ENCODE peak calls at places on chromosomes 2 and 18, in seven cellular contexts. D, L, V, C, Y, G and U are unnamed samples.

GRCh38 chr2:149595069-149595963 is 7.7 kb upstream of the MMADHC start:
- DNase-seq in D (no peak), L (no peak), V (no peak), C (no peak), Y (no peak), G (no peak), U (peak; percentile 43)

GRCh38 chr18:6547476-6547875 is 132.8 kb upstream of the L3MBTL4 start:
- DNase-seq in D (no peak), L (no peak), V (no peak), C (no peak), Y (no peak), G (no peak), U (no peak)

GRCh38 chr2:195563857-195564512 is 93.0 kb upstream of the SLC39A10 start:
- DNase-seq in D (no peak), L (no peak), V (no peak), C (no peak), Y (no peak), G (no peak), U (no peak)

GRCh38 chr2:57882895-57883515 is 163.6 kb upstream of the VRK2 start:
- DNase-seq in D (peak; percentile 33), L (no peak), V (no peak), C (no peak), Y (no peak), G (no peak), U (no peak)

GRCh38 chr2:220296174-220296573 is 668.7 kb downstream of the SLC4A3 start:
- DNase-seq in D (no peak), L (no peak), V (no peak), C (no peak), Y (no peak), G (no peak), U (no peak)

GRCh38 chr2:70528921-70529320 is 24.7 kb downstream of the TGFA start:
- DNase-seq in D (no peak), L (no peak), V (no peak), C (no peak), Y (no peak), G (no peak), U (no peak)

GRCh38 chr2:10228611-10229365 is 73.9 kb upstream of the HPCAL1 start:
- DNase-seq in D (no peak), L (no peak), V (no peak), C (no peak), Y (no peak), G (peak; percentile 39), U (no peak)

GRCh38 chr2:96664366-96664765 is 21.8 kb downstream of the FER1L5 start:
- DNase-seq in D (no peak), L (no peak), V (no peak), C (no peak), Y (no peak), G (no peak), U (no peak)

GRCh38 chr2:138475394-138475793 is 26.2 kb upstream of the SPOPL start:
- DNase-seq in D (no peak), L (no peak), V (no peak), C (no peak), Y (peak; percentile 53), G (peak; percentile 77), U (peak; percentile 68)

GRCh38 chr2:241810304-241811208 is 1.6 kb downstream of the NEU4 start:
- DNase-seq in D (no peak), L (peak; percentile 47), V (no peak), C (no peak), Y (no peak), G (no peak), U (no peak)

GRCh38 chr2:128640847-128641360 is 322.2 kb upstream of the HS6ST1 start:
- DNase-seq in D (no peak), L (peak; percentile 26), V (no peak), C (no peak), Y (no peak), G (no peak), U (no peak)

GRCh38 chr2:28528206-28528605 is 32.3 kb downstream of the PLB1 start:
- DNase-seq in D (no peak), L (no peak), V (no peak), C (no peak), Y (no peak), G (no peak), U (no peak)

GRCh38 chr18:45957100-45957499 is 10.0 kb downstream of the EPG5 start:
- DNase-seq in D (no peak), L (no peak), V (no peak), C (no peak), Y (no peak), G (no peak), U (no peak)

GRCh38 chr2:218839893-218840292 is 8.3 kb upstream of the PRKAG3 start:
- DNase-seq in D (no peak), L (no peak), V (no peak), C (no peak), Y (no peak), G (no peak), U (no peak)

GRCh38 chr18:61582205-61582710 is 249.0 kb downstream of the CDH20 start:
- DNase-seq in D (no peak), L (no peak), V (no peak), C (no peak), Y (no peak), G (no peak), U (no peak)

GRCh38 chr18:62331581-62332436 is 6.7 kb downstream of the TNFRSF11A start:
- DNase-seq in D (no peak), L (peak; percentile 30), V (no peak), C (no peak), Y (no peak), G (no peak), U (peak; percentile 96)

GRCh38 chr2:244547-244946 is 19.3 kb downstream of the SH3YL1 start:
- DNase-seq in D (no peak), L (no peak), V (no peak), C (no peak), Y (no peak), G (no peak), U (no peak)

DNA sequence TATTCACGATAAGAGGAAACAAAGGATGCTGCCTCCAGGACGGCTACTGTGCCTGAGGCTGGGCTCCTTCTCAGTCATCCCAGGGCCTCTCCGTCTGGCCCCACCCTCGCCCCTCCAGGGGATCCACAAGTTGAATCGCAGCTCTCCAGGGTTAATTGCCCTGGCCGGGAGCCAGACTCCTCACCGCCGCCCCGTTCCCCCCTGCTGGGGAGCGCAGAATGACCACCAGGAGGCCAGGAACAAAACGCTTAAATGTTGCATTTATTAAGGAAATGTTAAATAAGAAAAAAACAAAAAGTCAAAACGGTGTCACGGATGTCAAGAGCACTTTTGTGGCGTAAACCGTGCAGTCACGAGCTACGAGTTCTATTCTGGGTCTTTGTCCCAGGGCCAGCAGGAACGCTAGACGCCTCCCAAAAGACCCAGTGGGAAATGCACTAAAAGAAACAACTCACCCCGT is 1.4 kb downstream of the RPRM start:
- DNase-seq in D (no peak), L (peak; percentile 72), V (no peak), C (no peak), Y (no peak), G (no peak), U (no peak)
- TF ChIP-seq MAX in D (no peak), L (no peak), V (no peak), C (no peak), Y (no peak), G (no peak), U (no peak)

GRCh38 chr2:166011660-166012059 is 58.1 kb upstream of the TTC21B start:
- DNase-seq in D (no peak), L (no peak), V (no peak), C (no peak), Y (no peak), G (no peak), U (no peak)
- H3K27ac ChIP-seq in D (no peak overlapping the region), L (no peak overlapping the region), V (no peak overlapping the region), C (no peak overlapping the region), Y (no peak overlapping the region), G (no peak overlapping the region), U (no peak overlapping the region)

DNA sequence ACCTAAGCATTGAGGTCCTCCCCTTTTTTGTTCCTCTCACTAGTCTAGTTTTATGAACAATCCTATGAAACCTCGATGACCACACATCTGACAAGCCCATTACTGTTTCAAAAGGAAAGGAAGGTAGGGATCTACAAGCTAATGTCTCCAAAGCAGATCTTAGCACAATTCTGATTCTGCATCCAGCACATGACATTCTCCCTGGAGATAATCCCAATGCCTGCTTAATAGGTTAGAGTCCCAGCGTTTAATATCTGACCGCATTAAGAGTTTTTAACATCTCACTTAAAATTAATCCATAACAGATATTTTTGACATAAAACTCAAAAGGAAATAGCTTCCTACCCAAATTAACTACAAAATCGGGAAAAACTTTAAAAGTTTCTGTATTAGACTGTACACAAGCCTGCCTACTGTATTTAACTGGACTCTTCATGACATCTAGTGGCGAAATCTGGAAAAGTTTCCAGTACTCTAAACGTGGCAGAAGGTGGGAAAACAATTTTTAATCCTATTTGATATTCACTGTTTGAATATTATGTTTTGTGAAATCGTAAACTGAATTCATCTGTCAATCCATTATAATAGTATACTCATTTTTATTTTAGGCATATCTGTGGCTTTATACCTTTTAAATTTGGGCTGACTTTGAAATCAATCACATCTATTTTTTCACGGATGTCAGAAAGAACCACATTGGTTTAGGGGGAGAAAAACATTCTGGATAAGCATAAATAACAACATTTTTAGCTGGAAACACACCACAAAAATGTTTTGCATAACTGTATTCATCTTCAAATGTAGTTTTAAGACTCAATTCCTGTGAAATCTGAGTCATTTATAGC is 62.4 kb downstream of the TXNL1 start:
- DNase-seq in D (peak; percentile 25), L (no peak), V (peak; percentile 29), C (peak; percentile 43), Y (no peak), G (peak; percentile 36), U (peak; percentile 82)
- TF ChIP-seq POLR2A in D (no peak), L (no peak), V (no peak), C (no peak), Y (no peak), G (no peak), U (no peak)

GRCh38 chr2:120260736-120261135 is 8.1 kb downstream of the RALB start:
- DNase-seq in D (no peak), L (no peak), V (no peak), C (no peak), Y (no peak), G (no peak), U (peak; percentile 54)

GRCh38 chr2:120261387-120262006 is 8.8 kb downstream of the RALB start:
- DNase-seq in D (no peak), L (no peak), V (no peak), C (no peak), Y (peak; percentile 62), G (no peak), U (no peak)

GRCh38 chr2:120264995-120265394 is 12.3 kb downstream of the RALB start:
- DNase-seq in D (no peak), L (no peak), V (no peak), C (no peak), Y (no peak), G (no peak), U (peak; percentile 45)

GRCh38 chr2:120262761-120263428 is 10.2 kb downstream of the RALB start:
- DNase-seq in D (no peak), L (no peak), V (peak; percentile 74), C (no peak), Y (no peak), G (no peak), U (no peak)

GRCh38 chr2:120262150-120262549 is 9.5 kb downstream of the RALB start:
- DNase-seq in D (no peak), L (no peak), V (no peak), C (no peak), Y (no peak), G (no peak), U (no peak)
- TF ChIP-seq MAX in D (no peak), L (no peak), V (peak; percentile 47), C (no peak), Y (no peak), G (no peak), U (no peak)